ENCODE peak calls at places on chromosomes 3 and 15, in five cellular contexts. A is right cardiac atrium; J is upper lobe of right lung; O is GM06990; I is CD4-positive, alpha-beta memory T cell. K is an unnamed sample.

GRCh38 chr3:177824190-177824786 is 627.0 kb upstream of the TBL1XR1 start:
- DNase-seq in A (peak), J (peak), O (no peak), I (no peak), K (peak)

GRCh38 chr3:176078916-176079315 is 1118.4 kb downstream of the TBL1XR1 start:
- DNase-seq in A (no peak), J (no peak), O (no peak), I (no peak), K (no peak)

GRCh38 chr3:178082508-178082907 is 453.7 kb upstream of the KCNMB2 start:
- DNase-seq in A (no peak), J (no peak), O (no peak), I (no peak), K (no peak)

GRCh38 chr3:45110185-45110833 is 35.9 kb downstream of the CDCP1 start:
- DNase-seq in A (no peak), J (no peak), O (no peak), I (peak), K (no peak)

GRCh38 chr3:48926425-48927392 is 8.1 kb downstream of the ARIH2 start:
- DNase-seq in A (no peak), J (no peak), O (no peak), I (no peak), K (no peak)

GRCh38 chr15:69713726-69714559 is 261.3 kb downstream of the RPLP1 start:
- DNase-seq in A (no peak), J (no peak), O (peak), I (peak), K (no peak)

GRCh38 chr3:136787226-136787793 is 31.6 kb upstream of the SLC35G2 start:
- DNase-seq in A (no peak), J (no peak), O (no peak), I (peak), K (no peak)

GRCh38 chr3:98596902-98597500 is 3.6 kb upstream of the CPOX start:
- DNase-seq in A (no peak), J (no peak), O (no peak), I (peak), K (no peak)

GRCh38 chr3:42490243-42490642 is 12.2 kb upstream of the VIPR1 start:
- DNase-seq in A (peak), J (peak), O (peak), I (no peak), K (peak)

GRCh38 chr3:190064112-190064511 is 56.6 kb downstream of the P3H2 start:
- DNase-seq in A (no peak), J (no peak), O (no peak), I (no peak), K (no peak)

GRCh38 chr3:196143708-196144382 is 62.0 kb upstream of the TFRC start:
- DNase-seq in A (no peak), J (no peak), O (no peak), I (no peak), K (no peak)

GRCh38 chr15:63338170-63338569 is 43.5 kb downstream of the CA12 start:
- DNase-seq in A (no peak), J (no peak), O (no peak), I (no peak), K (no peak)

GRCh38 chr3:55000546-55000945 is 72.7 kb upstream of the LRTM1 start:
- DNase-seq in A (no peak), J (no peak), O (no peak), I (no peak), K (no peak)

GRCh38 chr3:99878005-99878404 is 60.3 kb downstream of the CMSS1 start:
- DNase-seq in A (no peak), J (no peak), O (peak), I (no peak), K (no peak)

GRCh38 chr15:78343431-78343830 is 3.3 kb downstream of the CRABP1 start:
- DNase-seq in A (no peak), J (no peak), O (no peak), I (no peak), K (no peak)

GRCh38 chr3:129569856-129570255 is 26.9 kb downstream of the H1-8 start:
- DNase-seq in A (no peak), J (no peak), O (no peak), I (no peak), K (no peak)

GRCh38 chr3:45055411-45056143 is 29.5 kb downstream of the CLEC3B start:
- DNase-seq in A (no peak), J (no peak), O (no peak), I (no peak), K (no peak)

GRCh38 chr3:4978259-4978965 is 825 bp upstream of the BHLHE40 start:
- DNase-seq in A (peak), J (peak), O (peak), I (peak), K (peak)

GRCh38 chr15:76155742-76156141 is 96.0 kb downstream of the TMEM266 start:
- DNase-seq in A (no peak), J (no peak), O (no peak), I (no peak), K (no peak)

GRCh38 chr15:52005748-52006701 is 13.0 kb upstream of the MAPK6 start:
- DNase-seq in A (no peak), J (no peak), O (peak), I (no peak), K (no peak)

GRCh38 chr3:13508496-13508895 is 28.4 kb downstream of the HDAC11 start:
- DNase-seq in A (peak), J (peak), O (no peak), I (no peak), K (no peak)

GRCh38 chr15:53811530-53811929 is 52.1 kb upstream of the WDR72 start:
- DNase-seq in A (no peak), J (no peak), O (no peak), I (no peak), K (no peak)

GRCh38 chr15:81146454-81146853 is 12.4 kb downstream of the CFAP161 start:
- DNase-seq in A (no peak), J (no peak), O (no peak), I (no peak), K (no peak)

GRCh38 chr3:41163399-41163798 is 35.9 kb upstream of the CTNNB1 start:
- DNase-seq in A (no peak), J (no peak), O (no peak), I (no peak), K (no peak)

GRCh38 chr15:62447742-62448141 is 282.7 kb upstream of the C2CD4B start:
- DNase-seq in A (no peak), J (no peak), O (no peak), I (no peak), K (no peak)

GRCh38 chr3:150129181-150129580 is 158.5 kb upstream of the PFN2 start:
- DNase-seq in A (no peak), J (no peak), O (no peak), I (no peak), K (no peak)

GRCh38 chr3:47961815-47962606 is 54.2 kb downstream of the MAP4 start:
- DNase-seq in A (no peak), J (no peak), O (no peak), I (peak), K (no peak)

GRCh38 chr3:38016847-38017444 is 12.5 kb downstream of the PLCD1 start:
- DNase-seq in A (peak), J (peak), O (no peak), I (no peak), K (peak)

GRCh38 chr3:35549690-35550089 is 89.6 kb upstream of the ARPP21 start:
- DNase-seq in A (peak), J (no peak), O (no peak), I (no peak), K (no peak)

DNA sequence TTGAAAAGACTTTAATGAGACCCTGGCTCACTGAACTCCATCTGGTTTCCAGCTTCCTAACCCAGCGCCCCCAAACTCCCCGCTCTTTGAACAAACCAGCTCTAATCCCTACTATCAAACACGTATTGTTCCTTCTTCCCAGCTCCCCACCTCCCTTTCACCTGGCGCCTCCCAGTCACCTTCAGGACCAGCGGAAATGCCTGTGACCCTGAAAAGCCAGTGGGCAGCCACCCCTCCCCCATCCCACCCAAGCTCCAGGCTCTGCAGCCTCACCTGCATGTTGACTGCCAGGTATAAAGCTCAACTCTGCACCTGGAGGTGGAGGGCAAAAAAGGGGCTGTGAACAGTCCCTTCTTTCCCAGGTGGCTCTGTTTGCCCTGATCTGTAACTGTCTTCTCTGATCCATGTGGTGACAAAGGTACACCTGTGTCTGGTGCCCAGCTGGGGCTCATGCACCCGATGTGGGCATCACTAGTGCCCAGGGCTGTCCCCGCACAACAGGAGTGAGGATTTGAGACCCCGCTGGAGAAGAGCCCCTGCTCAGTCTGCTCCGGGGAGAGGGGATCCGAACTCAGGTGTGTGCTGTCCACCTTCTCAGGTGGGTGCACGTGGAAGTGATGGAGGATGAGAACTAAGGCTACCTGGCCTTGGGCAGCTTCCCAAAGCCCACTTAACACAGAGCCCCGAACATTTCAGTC is 129.0 kb downstream of the NSMCE3 start:
- DNase-seq in A (peak), J (no peak), O (no peak), I (no peak), K (no peak)
- H3K4me3 ChIP-seq in A (no peak), J (no peak), O (no peak), I (no peak), K (no peak)

DNA sequence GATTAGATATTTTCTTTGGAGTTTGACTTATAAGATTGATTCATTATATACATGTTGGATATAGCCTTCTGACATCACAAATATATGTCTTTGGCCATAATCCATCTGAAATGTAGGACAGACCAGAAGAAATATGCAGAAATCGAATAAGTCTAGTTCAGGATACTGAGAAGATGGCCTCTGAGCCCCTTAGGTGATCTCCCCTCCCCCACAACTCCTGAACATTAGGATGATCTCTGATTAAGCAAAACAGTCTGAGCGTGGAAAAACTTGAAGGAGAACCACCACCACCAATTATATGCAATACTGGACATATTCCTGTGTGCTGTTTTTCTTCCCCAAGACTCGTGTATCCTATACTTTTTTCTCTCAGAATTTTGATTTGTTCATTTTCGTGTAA is 3.2 kb downstream of the SETD5 start:
- DNase-seq in A (no peak), J (no peak), O (no peak), I (no peak), K (no peak)
- H3K4me3 ChIP-seq in A (no peak), J (no peak), O (peak), I (no peak), K (no peak)

GRCh38 chr15:25716414-25717102 is 146.6 kb downstream of the ATP10A start:
- DNase-seq in A (no peak), J (peak), O (no peak), I (no peak), K (peak)

GRCh38 chr15:25713736-25714537 is 149.2 kb downstream of the ATP10A start:
- DNase-seq in A (no peak), J (no peak), O (no peak), I (no peak), K (peak)

GRCh38 chr15:25714538-25714840 is 148.6 kb downstream of the ATP10A start:
- DNase-seq in A (no peak), J (no peak), O (no peak), I (no peak), K (peak)

GRCh38 chr15:25717116-25717755 is 145.9 kb downstream of the ATP10A start:
- DNase-seq in A (no peak), J (no peak), O (peak), I (no peak), K (peak)

DNA sequence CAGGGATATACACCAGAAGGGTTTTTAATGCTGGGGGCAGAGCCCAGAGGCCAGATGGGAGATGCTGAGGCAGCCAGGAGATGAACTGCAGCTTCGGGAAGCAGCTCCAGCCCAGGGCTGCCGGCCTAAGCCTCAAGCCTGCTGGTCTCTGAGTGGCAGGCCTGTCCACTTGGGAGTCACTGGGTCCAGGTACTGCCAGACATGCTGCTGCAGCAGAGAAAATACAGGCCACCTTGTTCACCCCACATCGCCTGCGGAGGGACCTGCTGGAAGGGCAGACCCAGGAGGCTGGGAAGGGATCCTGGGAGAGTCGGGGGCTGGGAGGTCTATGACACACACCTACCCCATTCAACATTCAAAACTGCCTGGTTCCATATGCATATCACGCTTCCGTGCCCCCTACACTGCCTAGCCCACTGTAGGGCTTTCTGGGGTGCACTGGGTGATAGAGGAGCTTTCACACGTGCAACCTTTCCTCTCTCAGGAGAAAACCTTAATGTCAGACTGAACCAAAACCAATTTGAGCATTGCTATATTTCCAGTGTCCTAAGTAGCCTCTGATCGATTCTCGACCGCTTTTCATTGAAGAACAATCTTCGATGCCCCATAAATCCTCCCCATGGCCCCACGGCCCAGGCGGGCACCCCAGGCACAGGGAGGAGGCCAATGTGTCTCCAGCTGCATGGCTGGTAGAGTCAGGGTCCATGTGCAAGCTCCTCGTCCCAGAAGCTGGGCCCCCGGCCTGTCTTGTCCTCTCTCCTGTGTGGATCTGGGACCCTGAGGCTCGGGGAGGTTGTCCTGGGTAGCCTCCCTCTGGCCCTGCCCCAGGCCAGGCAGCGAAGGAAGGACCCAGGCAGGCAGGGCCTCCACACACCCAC is 147.4 kb downstream of the ATP10A start:
- DNase-seq in A (no peak), J (peak), O (no peak), I (no peak), K (peak)
- H3K4me3 ChIP-seq in A (no peak), J (no peak), O (no peak), I (no peak), K (no peak)

GRCh38 chr15:68210821-68211655 is 5.9 kb upstream of the CALML4 start:
- DNase-seq in A (peak), J (peak), O (peak), I (peak), K (peak)
- H3K4me3 ChIP-seq in A (no peak), J (no peak), O (no peak), I (no peak), K (no peak)

DNA sequence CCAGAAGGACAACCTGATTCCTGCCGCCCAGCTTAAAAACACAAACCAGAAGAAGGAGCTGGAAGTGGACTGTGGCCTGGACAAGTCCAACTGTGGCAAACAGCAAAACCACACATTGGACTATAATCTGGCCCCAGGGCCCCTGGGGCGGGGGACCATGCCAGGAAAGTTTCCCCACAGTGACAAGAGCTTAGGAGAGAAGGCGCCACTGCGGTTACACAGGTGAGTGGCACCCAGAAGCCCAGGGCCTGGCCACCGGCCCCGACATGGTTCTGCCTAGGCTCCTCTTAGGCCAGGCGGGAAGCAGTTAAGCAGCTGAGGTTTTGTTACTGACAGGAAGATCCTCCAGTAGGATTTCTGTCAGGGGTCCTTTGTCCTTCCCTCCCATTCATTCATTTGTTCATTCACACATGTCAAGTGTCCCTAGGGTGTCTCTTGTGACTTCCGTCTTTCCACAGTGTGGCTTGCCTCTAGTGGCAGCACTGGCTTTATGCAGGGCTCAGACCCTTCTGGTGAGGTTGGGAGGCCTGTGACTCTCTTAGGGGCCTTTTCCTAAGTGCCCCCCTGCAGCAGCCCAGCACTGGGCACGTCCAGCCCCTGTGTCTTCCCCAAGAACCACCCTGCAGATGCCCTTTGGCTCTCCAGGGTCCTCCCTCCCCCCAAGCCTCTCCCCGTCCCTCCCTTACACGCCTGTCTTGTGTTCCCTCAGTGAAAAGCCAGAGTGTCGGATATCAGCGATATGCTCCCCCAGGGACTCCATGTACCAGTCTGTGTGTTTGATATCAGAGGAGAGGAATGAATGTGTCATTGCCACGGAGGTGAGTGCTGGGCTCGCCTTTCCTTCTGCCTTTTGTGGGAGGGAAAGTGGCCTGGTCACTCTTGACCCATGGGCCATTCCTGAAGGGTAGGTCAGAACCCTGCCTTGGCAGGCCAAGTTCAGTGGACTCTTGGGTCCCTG is 7.8 kb downstream of the DLL4 start:
- DNase-seq in A (peak), J (no peak), O (no peak), I (no peak), K (no peak)
- H3K4me3 ChIP-seq in A (no peak), J (peak), O (no peak), I (no peak), K (no peak)

DNA sequence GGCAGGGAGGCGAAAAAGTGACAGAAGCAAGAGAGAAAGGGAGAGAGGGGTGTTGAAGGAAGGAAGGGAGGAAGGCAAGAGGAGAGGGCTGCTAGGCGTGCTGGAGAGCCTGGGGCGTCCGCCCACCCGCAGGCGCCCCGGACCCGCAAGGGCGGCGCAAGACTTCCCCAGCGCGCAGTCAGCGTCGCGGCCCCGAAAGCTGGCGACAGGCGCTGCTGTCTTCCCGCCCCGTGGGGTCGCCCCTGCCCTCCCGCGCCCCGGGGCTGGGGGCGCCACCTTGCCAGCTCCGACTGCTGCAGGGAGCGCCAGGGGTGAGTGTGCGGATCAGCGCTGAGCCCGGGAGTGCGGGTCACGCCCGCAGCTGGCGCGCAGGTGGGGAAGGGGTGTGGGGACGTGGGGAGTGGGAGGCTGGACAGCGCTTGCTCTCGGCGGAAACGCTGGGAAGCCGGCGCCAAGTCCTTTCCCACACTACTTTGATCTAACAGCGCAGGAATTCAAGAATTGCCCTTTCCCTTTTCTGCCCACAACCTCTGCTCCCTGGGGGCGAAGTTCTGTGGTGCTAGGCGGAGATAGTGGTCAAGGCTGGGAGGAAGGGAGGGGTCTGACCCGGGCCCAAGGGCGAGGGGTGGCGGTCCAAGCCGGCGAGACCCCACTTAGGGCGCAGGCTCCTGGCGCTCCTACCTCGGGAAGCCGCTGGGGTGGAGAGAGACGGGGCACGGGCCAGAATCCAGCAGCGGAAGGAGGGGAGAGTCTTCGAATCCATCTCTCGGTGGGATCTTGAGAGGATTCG is 266.1 kb downstream of the CGGBP1 start:
- DNase-seq in A (peak), J (peak), O (no peak), I (no peak), K (no peak)
- H3K4me3 ChIP-seq in A (peak), J (peak), O (no peak), I (no peak), K (peak)